ENCODE peak calls at places on chromosome 15, in nine cellular contexts. J is hippocampal formation, D is GM12891, X is H9, A is mesendoderm, I is esophagus squamous epithelium, K is cardiac fibroblast, S is skeletal muscle cell, M is iPS-NIHi11. B is an unnamed sample.

GRCh38 chr15:26974120-26974780 is 3.3 kb downstream of the GABRG3 start:
- DNase-seq in J (no peak), D (no peak), X (peak; percentile 64), A (peak; percentile 69), I (no peak), K (peak; percentile 11), S (peak; percentile 5), M (peak; percentile 33), B (no peak)

GRCh38 chr15:35062164-35063099 is 22.7 kb downstream of the NANOGP8 start:
- DNase-seq in J (no peak), D (no peak), X (no peak), A (no peak), I (no peak), K (no peak), S (no peak), M (no peak), B (no peak)

GRCh38 chr15:75177360-75178071 is 24.2 kb upstream of the C15orf39 start:
- DNase-seq in J (no peak), D (no peak), X (no peak), A (no peak), I (no peak), K (no peak), S (no peak), M (no peak), B (no peak)

GRCh38 chr15:38297623-38298388 is 45.2 kb downstream of the SPRED1 start:
- DNase-seq in J (no peak), D (no peak), X (no peak), A (no peak), I (no peak), K (no peak), S (peak; percentile 17), M (no peak), B (no peak)

GRCh38 chr15:25725758-25726157 is 137.4 kb downstream of the ATP10A start:
- DNase-seq in J (no peak), D (no peak), X (no peak), A (no peak), I (no peak), K (no peak), S (no peak), M (no peak), B (no peak)

GRCh38 chr15:64102497-64102896 is 6.7 kb downstream of the SNX1 start:
- DNase-seq in J (no peak), D (no peak), X (no peak), A (no peak), I (no peak), K (no peak), S (no peak), M (no peak), B (no peak)

GRCh38 chr15:45101749-45102148 is 12.2 kb downstream of the DUOX2 start:
- DNase-seq in J (no peak), D (no peak), X (no peak), A (no peak), I (no peak), K (no peak), S (no peak), M (no peak), B (no peak)

GRCh38 chr15:88759872-88760271 is 43.4 kb upstream of the ACAN start:
- DNase-seq in J (no peak), D (no peak), X (no peak), A (no peak), I (no peak), K (no peak), S (no peak), M (no peak), B (no peak)

GRCh38 chr15:82945326-82945725 is 7.2 kb downstream of the HOMER2 start:
- DNase-seq in J (no peak), D (no peak), X (no peak), A (no peak), I (no peak), K (no peak), S (no peak), M (no peak), B (no peak)

GRCh38 chr15:70830615-70831014 is 23.3 kb downstream of the LARP6 start:
- DNase-seq in J (no peak), D (no peak), X (no peak), A (no peak), I (no peak), K (no peak), S (no peak), M (no peak), B (no peak)

GRCh38 chr15:50107591-50108408 is 11.2 kb downstream of the ATP8B4 start:
- DNase-seq in J (no peak), D (peak; percentile 22), X (no peak), A (no peak), I (no peak), K (no peak), S (no peak), M (no peak), B (no peak)

GRCh38 chr15:73822998-73823397 is 50.4 kb upstream of the TBC1D21 start:
- DNase-seq in J (no peak), D (no peak), X (no peak), A (peak; percentile 46), I (no peak), K (peak; percentile 48), S (no peak), M (peak; percentile 83), B (no peak)

B was measured in gastrocnemius medialis.